ENCODE peak calls at places on chromosomes 5 and 9, in ten cellular contexts. R is esophagus squamous epithelium, S is prostate gland, V is PC-9, K is IMR-90, F is kidney epithelial cell, L is H1, M is HepG2, Y is heart right ventricle, G is adrenal gland. B is an unnamed sample.

GRCh38 chr9:19342927-19343326 is 37.1 kb downstream of the RPS6 start:
- DNase-seq in L (no peak), F (no peak), R (no peak), V (no peak), G (no peak), S (no peak), Y (no peak), M (no peak), K (no peak), B (no peak)

GRCh38 chr9:114804504-114804903 is 1.3 kb downstream of the TNFSF15 start:
- DNase-seq in L (no peak), R (no peak), M (peak; percentile 50), K (peak; percentile 84), V (peak; percentile 93), F (no peak), S (peak; percentile 86), Y (peak; percentile 9), G (peak; percentile 68), B (peak; percentile 72)

GRCh38 chr5:127293373-127293772 is 2.8 kb downstream of the MEGF10 start:
- DNase-seq in S (no peak), F (no peak), L (no peak), R (no peak), G (no peak), V (no peak), M (no peak), Y (no peak), K (no peak), B (no peak)

GRCh38 chr5:167064199-167064811 is 1227.1 kb upstream of the WWC1 start:
- DNase-seq in M (no peak), G (no peak), Y (no peak), V (no peak), R (no peak), F (no peak), L (no peak), K (no peak), S (no peak), B (no peak)

GRCh38 chr5:122726990-122727616 is 47.8 kb upstream of the SNX2 start:
- DNase-seq in L (no peak), R (no peak), G (no peak), M (no peak), Y (no peak), V (peak; percentile 76), K (peak; percentile 77), F (peak; percentile 56), S (no peak), B (no peak)

GRCh38 chr5:14190194-14191164 is 47.3 kb downstream of the TRIO start:
- DNase-seq in S (no peak), Y (no peak), M (no peak), L (no peak), F (peak; percentile 89), G (peak; percentile 84), R (no peak), V (peak; percentile 98), K (peak; percentile 99), B (peak; percentile 97)

GRCh38 chr5:74560245-74560644 is 80.3 kb downstream of the ENC1 start:
- DNase-seq in M (no peak), S (no peak), G (no peak), L (no peak), F (no peak), R (no peak), V (no peak), Y (no peak), K (no peak), B (no peak)

GRCh38 chr9:19876569-19877316 is 87.9 kb upstream of the SLC24A2 start:
- DNase-seq in F (no peak), G (no peak), R (no peak), Y (no peak), M (no peak), L (no peak), S (no peak), K (no peak), V (no peak), B (no peak)

GRCh38 chr5:135651156-135651555 is 72.4 kb upstream of the CXCL14 start:
- DNase-seq in S (no peak), K (peak; percentile 1), R (no peak), L (peak; percentile 22), Y (no peak), M (no peak), F (peak; percentile 73), G (no peak), V (no peak), B (no peak)

GRCh38 chr9:26746357-26747072 is 146.1 kb downstream of the CAAP1 start:
- DNase-seq in K (peak; percentile 13), R (no peak), L (no peak), F (peak; percentile 63), S (no peak), V (peak; percentile 72), M (peak; percentile 70), Y (no peak), G (no peak), B (no peak)

GRCh38 chr9:134375430-134376385 is 49.5 kb downstream of the RXRA start:
- DNase-seq in M (no peak), L (no peak), K (no peak), F (no peak), Y (peak; percentile 67), V (no peak), R (no peak), G (peak; percentile 88), S (peak; percentile 61), B (no peak)

GRCh38 chr5:11588803-11589202 is 315.4 kb downstream of the CTNND2 start:
- DNase-seq in G (no peak), S (no peak), Y (peak; percentile 12), L (peak; percentile 49), R (no peak), M (no peak), F (no peak), K (no peak), V (no peak), B (no peak)

GRCh38 chr9:137167752-137168574 is 1.9 kb downstream of the LRRC26 start:
- DNase-seq in Y (no peak), K (no peak), F (no peak), V (no peak), S (no peak), R (no peak), M (no peak), G (no peak), L (peak; percentile 73), B (no peak)

GRCh38 chr9:32741706-32742105 is 41.6 kb upstream of the TMEM215 start:
- DNase-seq in S (no peak), K (no peak), R (no peak), V (peak; percentile 82), M (peak; percentile 54), G (no peak), L (no peak), Y (no peak), F (no peak), B (no peak)

GRCh38 chr5:71601222-71602026 is 14.3 kb downstream of the MCCC2 start:
- DNase-seq in F (peak; percentile 84), M (peak; percentile 74), G (peak; percentile 87), R (no peak), Y (no peak), V (peak; percentile 97), K (peak; percentile 98), S (peak; percentile 60), L (peak; percentile 50), B (peak; percentile 79)

GRCh38 chr9:87243602-87244001 is 254.1 kb upstream of the DAPK1 start:
- DNase-seq in V (no peak), L (no peak), Y (no peak), R (no peak), F (no peak), G (no peak), K (no peak), S (no peak), M (no peak), B (no peak)

GRCh38 chr9:87245271-87245670 is 252.4 kb upstream of the DAPK1 start:
- DNase-seq in K (no peak), R (no peak), L (no peak), Y (no peak), F (no peak), S (no peak), G (no peak), V (peak; percentile 44), M (no peak), B (no peak)

GRCh38 chr9:87250205-87250604 is 247.5 kb upstream of the DAPK1 start:
- DNase-seq in S (no peak), Y (no peak), G (no peak), F (no peak), V (no peak), L (no peak), M (no peak), R (no peak), K (no peak), B (no peak)

GRCh38 chr9:87249029-87249428 is 248.6 kb upstream of the DAPK1 start:
- DNase-seq in S (peak; percentile 71), R (no peak), M (no peak), G (no peak), V (no peak), Y (no peak), F (no peak), K (no peak), L (no peak), B (no peak)
- H3K4me3 ChIP-seq in S (no peak overlapping the region), R (no peak overlapping the region), M (no peak overlapping the region), G (no peak overlapping the region), V (no peak overlapping the region), Y (no peak overlapping the region), F (no peak overlapping the region), K (no peak overlapping the region), L (no peak overlapping the region), B (no peak overlapping the region)

GRCh38 chr5:141422742-141423291 is 2.0 kb downstream of the PCDHGA11 start:
- DNase-seq in F (no peak), V (no peak), G (no peak), Y (no peak), M (no peak), L (no peak), S (no peak), K (no peak), R (no peak), B (no peak)

GRCh38 chr5:141421489-141421855 is 621 bp downstream of the PCDHGA11 start:
- DNase-seq in F (no peak), R (no peak), V (no peak), L (no peak), G (no peak), M (no peak), K (no peak), S (no peak), Y (no peak), B (no peak)

GRCh38 chr5:141419074-141419880 is 1.6 kb upstream of the PCDHGA11 start:
- DNase-seq in M (no peak), R (no peak), F (no peak), G (no peak), V (no peak), Y (no peak), L (no peak), K (no peak), S (no peak), B (no peak)

GRCh38 chr5:141420855-141421488 is at the start of gene PCDHGA11:
- DNase-seq in V (peak; percentile 38), R (no peak), G (no peak), Y (no peak), M (no peak), K (peak; percentile 63), L (peak; percentile 91), S (no peak), F (no peak), B (no peak)
- TF ChIP-seq CTCF in V (peak; percentile 81), R (peak; percentile 15), G (peak; percentile 37), Y (peak; percentile 53), M (peak; percentile 60), K (peak; percentile 64), L (peak; percentile 59), S (peak; percentile 49), F (peak; percentile 46), B (peak; percentile 58)

GRCh38 chr9:81586786-81587185 is 102.6 kb downstream of the TLE1 start:
- DNase-seq in S (no peak), M (no peak), L (no peak), G (no peak), F (no peak), R (no peak), Y (no peak), V (no peak), K (no peak), B (no peak)
- H3K36me3 ChIP-seq in S (no peaks in the 10 kb centered on the region), M (peaks cover 62% of the 10 kb centered on the region), L (peaks cover 73% of the 10 kb centered on the region), G (no peaks in the 10 kb centered on the region), F (peaks cover 5% of the 10 kb centered on the region), R (peaks cover 89% of the 10 kb centered on the region), Y (no peaks in the 10 kb centered on the region), V (peaks cover 22% of the 10 kb centered on the region), K (peaks cover 54% of the 10 kb centered on the region), B (peaks cover 4% of the 10 kb centered on the region)

GRCh38 chr5:77772729-77773128 is 3.4 kb downstream of the TBCA start:
- DNase-seq in R (no peak), F (no peak), L (no peak), M (no peak), V (no peak), G (no peak), Y (no peak), S (no peak), K (no peak), B (no peak)
- H3K4me3 ChIP-seq in R (no peak overlapping the region), F (no peak overlapping the region), L (no peak overlapping the region), M (no peak overlapping the region), V (no peak overlapping the region), G (no peak overlapping the region), Y (no peak overlapping the region), S (no peak overlapping the region), K (no peak overlapping the region), B (no peak overlapping the region)